ENCODE peak calls at places on chromosomes 1 and 21, in five cellular contexts. I is left colon; W is stimulated activated CD4-positive, alpha-beta T cell treated with anti-CD3 and anti-CD28 coated beads, Interleukin-15, amount 100 ng/mL, for 1 hour; R is activated CD8-positive, alpha-beta memory T cell treated with anti-CD3 and anti-CD28 coated beads for 24 hours; L is psoas muscle. K is an unnamed sample.

GRCh38 chr1:246798606-246799496 is 74.6 kb downstream of the SCCPDH start:
- DNase-seq in I (no peak), W (no peak), R (no peak), L (no peak), K (peak; percentile 65)

GRCh38 chr1:147072371-147073061 is 99.8 kb downstream of the PRKAB2 start:
- DNase-seq in I (no peak), W (no peak), R (no peak), L (no peak), K (peak; percentile 87)

GRCh38 chr1:31413405-31414005 is 492 bp downstream of the SERINC2 start:
- DNase-seq in I (peak; percentile 88), W (no peak), R (peak; percentile 73), L (peak; percentile 88), K (peak; percentile 92)

GRCh38 chr1:233681285-233681684 is 67.4 kb downstream of the KCNK1 start:
- DNase-seq in I (no peak), W (no peak), R (no peak), L (no peak), K (no peak)

GRCh38 chr1:211313392-211313791 is 13.2 kb upstream of the TRAF5 start:
- DNase-seq in I (no peak), W (no peak), R (no peak), L (no peak), K (no peak)

GRCh38 chr1:15866696-15867687 is 19.5 kb downstream of the SPEN start:
- DNase-seq in I (no peak), W (no peak), R (no peak), L (no peak), K (no peak)

GRCh38 chr1:23083714-23084480 is 64.6 kb downstream of the KDM1A start:
- DNase-seq in I (no peak), W (no peak), R (no peak), L (peak; percentile 37), K (peak; percentile 48)

GRCh38 chr1:26717066-26717465 is 21.3 kb downstream of the ARID1A start:
- DNase-seq in I (no peak), W (no peak), R (no peak), L (no peak), K (peak; percentile 84)

GRCh38 chr1:156924478-156925153 is 4.2 kb downstream of the LRRC71 start:
- DNase-seq in I (no peak), W (no peak), R (no peak), L (no peak), K (no peak)

GRCh38 chr1:11178021-11179015 is 10.8 kb upstream of the ANGPTL7 start:
- DNase-seq in I (no peak), W (no peak), R (no peak), L (no peak), K (peak; percentile 78)

GRCh38 chr1:104084380-104084779 is 334.7 kb downstream of the AMY1C start:
- DNase-seq in I (no peak), W (no peak), R (no peak), L (no peak), K (no peak)

GRCh38 chr1:63713627-63714481 is 60.0 kb upstream of the ROR1 start:
- DNase-seq in I (no peak), W (no peak), R (no peak), L (no peak), K (peak; percentile 88)

GRCh38 chr1:215290018-215290417 is 207.5 kb downstream of the KCNK2 start:
- DNase-seq in I (no peak), W (no peak), R (no peak), L (no peak), K (no peak)

GRCh38 chr21:37848721-37849490 is 67.4 kb downstream of the KCNJ6 start:
- DNase-seq in I (no peak), W (no peak), R (no peak), L (no peak), K (peak; percentile 80)

GRCh38 chr1:3429766-3430165 is 24.7 kb upstream of the ARHGEF16 start:
- DNase-seq in I (no peak), W (no peak), R (no peak), L (no peak), K (peak; percentile 36)

GRCh38 chr1:53066433-53066832 is 4.4 kb downstream of the PODN start:
- DNase-seq in I (no peak), W (no peak), R (no peak), L (no peak), K (peak; percentile 10)

GRCh38 chr1:25543425-25544242 is at the start of gene LDLRAP1:
- DNase-seq in I (peak; percentile 56), W (peak; percentile 53), R (peak; percentile 85), L (peak; percentile 81), K (peak; percentile 98)

GRCh38 chr1:200896571-200897187 is 2.0 kb downstream of the INAVA start:
- DNase-seq in I (peak; percentile 93), W (no peak), R (no peak), L (no peak), K (no peak)

GRCh38 chr1:181044449-181044966 is 10.7 kb downstream of the MR1 start:
- DNase-seq in I (peak; percentile 67), W (no peak), R (peak; percentile 79), L (peak; percentile 16), K (no peak)

GRCh38 chr1:155678027-155678426 is 10.5 kb downstream of the YY1AP1 start:
- DNase-seq in I (no peak), W (no peak), R (no peak), L (no peak), K (no peak)

K was measured in osteoblast.